ENCODE peak calls at places on chromosomes 11 and 22, in five cellular contexts. U is NCI-H2081, I is AG08395, C is substantia nigra, L is left ventricle myocardium inferior. Q is an unnamed sample.
A peak's percentile ranks its signal among the peaks of the same experiment; 100 is the strongest.

GRCh38 chr22:49366437-49366836 is 461.2 kb downstream of the BRD1 start:
- DNase-seq in U (no peak), I (no peak), C (no peak), L (no peak), Q (no peak)

GRCh38 chr22:28560005-28560742 is 119.5 kb downstream of the TTC28 start:
- DNase-seq in U (no peak), I (peak; percentile 52), C (no peak), L (no peak), Q (no peak)

GRCh38 chr11:5597953-5598352 is 1.5 kb downstream of the TRIM6 start:
- DNase-seq in U (no peak), I (no peak), C (no peak), L (no peak), Q (no peak)

GRCh38 chr11:107860688-107861087 is 2.1 kb upstream of the SLC35F2 start:
- DNase-seq in U (no peak), I (no peak), C (no peak), L (no peak), Q (no peak)

GRCh38 chr22:22929381-22930221 is 42.0 kb downstream of the IGLL5 start:
- DNase-seq in U (no peak), I (no peak), C (no peak), L (no peak), Q (no peak)

GRCh38 chr11:88398372-88399140 is 61.0 kb upstream of the CTSC start:
- DNase-seq in U (no peak), I (peak; percentile 35), C (no peak), L (no peak), Q (peak; percentile 10)

GRCh38 chr11:1055109-1055703 is 18.7 kb upstream of the MUC6 start:
- DNase-seq in U (no peak), I (no peak), C (no peak), L (no peak), Q (no peak)

GRCh38 chr11:9855579-9856260 is 191.8 kb downstream of the SWAP70 start:
- DNase-seq in U (no peak), I (peak; percentile 48), C (no peak), L (no peak), Q (no peak)

GRCh38 chr11:79762271-79762935 is 321.6 kb upstream of the TENM4 start:
- DNase-seq in U (no peak), I (no peak), C (no peak), L (no peak), Q (no peak)

GRCh38 chr11:8019671-8020597 is 32.8 kb downstream of the EIF3F start:
- DNase-seq in U (no peak), I (peak; percentile 60), C (no peak), L (no peak), Q (no peak)

GRCh38 chr11:528166-528814 is 7.1 kb downstream of the HRAS start:
- DNase-seq in U (no peak), I (no peak), C (no peak), L (no peak), Q (no peak)

GRCh38 chr22:20746466-20747189 is 27.3 kb upstream of the SERPIND1 start:
- DNase-seq in U (no peak), I (no peak), C (no peak), L (no peak), Q (no peak)

GRCh38 chr11:95142431-95142830 is 52.8 kb downstream of the ENDOD1 start:
- DNase-seq in U (no peak), I (peak; percentile 19), C (no peak), L (no peak), Q (no peak)

GRCh38 chr22:48594757-48595510 is 1232.7 kb downstream of the BRD1 start:
- DNase-seq in U (no peak), I (no peak), C (no peak), L (no peak), Q (no peak)

GRCh38 chr22:46730568-46731245 is 7.3 kb downstream of the CERK start:
- DNase-seq in U (no peak), I (no peak), C (no peak), L (no peak), Q (no peak)

GRCh38 chr22:19903031-19903430 is 38.5 kb upstream of the COMT start:
- DNase-seq in U (no peak), I (no peak), C (no peak), L (no peak), Q (no peak)

GRCh38 chr11:111231836-111232235 is 13.7 kb upstream of the POU2AF2 start:
- DNase-seq in U (no peak), I (no peak), C (no peak), L (no peak), Q (peak; percentile 9)

GRCh38 chr11:106728861-106729260 is 289.4 kb downstream of the GUCY1A2 start:
- DNase-seq in U (no peak), I (no peak), C (no peak), L (no peak), Q (no peak)

GRCh38 chr11:44277097-44278090 is 32.5 kb downstream of the ALX4 start:
- DNase-seq in U (no peak), I (no peak), C (no peak), L (no peak), Q (no peak)

GRCh38 chr22:34973016-34973415 is 92.9 kb upstream of the ISX start:
- DNase-seq in U (no peak), I (peak; percentile 24), C (no peak), L (no peak), Q (no peak)

GRCh38 chr11:107733518-107733917 is 21.7 kb upstream of the SLN start:
- DNase-seq in U (no peak), I (no peak), C (no peak), L (no peak), Q (no peak)

GRCh38 chr11:57434640-57435546 is 8.0 kb upstream of the SLC43A3 start:
- DNase-seq in U (no peak), I (peak; percentile 92), C (no peak), L (no peak), Q (peak; percentile 85)

GRCh38 chr11:42138454-42138853 is 679.0 kb upstream of the LRRC4C start:
- DNase-seq in U (no peak), I (no peak), C (no peak), L (no peak), Q (no peak)

GRCh38 chr22:21013742-21014201 is 1.2 kb upstream of the P2RX6 start:
- DNase-seq in U (no peak), I (no peak), C (no peak), L (no peak), Q (no peak)

GRCh38 chr22:37095113-37095512 is 14.4 kb downstream of the TMPRSS6 start:
- DNase-seq in U (no peak), I (no peak), C (no peak), L (no peak), Q (no peak)

GRCh38 chr11:25949918-25950317 is 382.0 kb upstream of the ANO3 start:
- DNase-seq in U (no peak), I (no peak), C (no peak), L (no peak), Q (no peak)

GRCh38 chr11:26993965-26994446 is at the start of gene FIBIN:
- DNase-seq in U (no peak), I (peak; percentile 48), C (no peak), L (peak; percentile 22), Q (peak; percentile 63)